ENCODE peak calls at places on chromosomes 5 and 9, in four cellular contexts. T is IMR-90, E is H1, S is H9. P is an unnamed sample.

GRCh38 chr5:100469780-100470179 is 65.4 kb upstream of the FAM174A start:
- DNase-seq in T (no peak), E (no peak), S (no peak), P (no peak)

GRCh38 chr5:1737790-1738405 is 61.7 kb downstream of the MRPL36 start:
- DNase-seq in T (peak; percentile 13), E (peak; percentile 61), S (peak; percentile 39), P (peak; percentile 36)

GRCh38 chr9:138115506-138115905 is 237.9 kb downstream of the CACNA1B start:
- DNase-seq in T (no peak), E (no peak), S (peak; percentile 12), P (no peak)

GRCh38 chr5:96614110-96614691 is 48.0 kb upstream of the CAST start:
- DNase-seq in T (peak; percentile 96), E (peak; percentile 54), S (peak; percentile 52), P (peak; percentile 77)

GRCh38 chr5:166493627-166494026 is 1797.8 kb upstream of the WWC1 start:
- DNase-seq in T (no peak), E (no peak), S (no peak), P (peak; percentile 52)

GRCh38 chr5:150264667-150265603 is 24.6 kb downstream of the CAMK2A start:
- DNase-seq in T (no peak), E (no peak), S (no peak), P (no peak)

GRCh38 chr9:79233542-79233941 is 338.2 kb upstream of the TLE4 start:
- DNase-seq in T (peak; percentile 27), E (no peak), S (peak; percentile 77), P (peak; percentile 82)

GRCh38 chr9:134605351-134605968 is 36.1 kb upstream of the COL5A1 start:
- DNase-seq in T (no peak), E (no peak), S (no peak), P (no peak)

GRCh38 chr5:32852535-32852934 is 141.4 kb downstream of the NPR3 start:
- DNase-seq in T (peak; percentile 89), E (peak; percentile 52), S (peak; percentile 76), P (peak; percentile 93)

GRCh38 chr5:16744164-16744880 is 127.5 kb upstream of the RETREG1 start:
- DNase-seq in T (no peak), E (no peak), S (no peak), P (no peak)

GRCh38 chr9:14752271-14752670 is 29.7 kb upstream of the CER1 start:
- DNase-seq in T (no peak), E (no peak), S (no peak), P (peak; percentile 91)

GRCh38 chr9:133474853-133475252 is 4.0 kb downstream of the SLC2A6 start:
- DNase-seq in T (no peak), E (no peak), S (no peak), P (no peak)

GRCh38 chr5:147763791-147764525 is 18.6 kb downstream of the JAKMIP2 start:
- DNase-seq in T (peak; percentile 7), E (no peak), S (no peak), P (peak; percentile 24)

GRCh38 chr5:123807177-123807900 is 295.4 kb downstream of the CSNK1G3 start:
- DNase-seq in T (no peak), E (no peak), S (no peak), P (peak; percentile 66)

GRCh38 chr5:147753783-147754182 is 28.7 kb downstream of the JAKMIP2 start:
- DNase-seq in T (no peak), E (no peak), S (no peak), P (no peak)

GRCh38 chr9:13587581-13587980 is 308.1 kb upstream of the MPDZ start:
- DNase-seq in T (no peak), E (no peak), S (peak; percentile 38), P (no peak)

GRCh38 chr5:136192015-136192525 is 892 bp downstream of the SMIM32 start:
- DNase-seq in T (no peak), E (peak; percentile 71), S (peak; percentile 57), P (peak; percentile 35)

GRCh38 chr5:52041843-52042242 is 658.6 kb downstream of the ISL1 start:
- DNase-seq in T (no peak), E (no peak), S (no peak), P (no peak)

GRCh38 chr5:139343476-139343875 is 1.8 kb downstream of the PAIP2 start:
- DNase-seq in T (no peak), E (no peak), S (no peak), P (no peak)

GRCh38 chr5:36734422-36734821 is 128.0 kb downstream of the SLC1A3 start:
- DNase-seq in T (peak; percentile 36), E (no peak), S (no peak), P (peak; percentile 41)

GRCh38 chr5:124996023-124996763 is 249.8 kb upstream of the ZNF608 start:
- DNase-seq in T (peak; percentile 47), E (no peak), S (no peak), P (peak; percentile 55)

GRCh38 chr5:3595102-3595961 is at the start of gene IRX1:
- DNase-seq in T (no peak), E (peak; percentile 82), S (peak; percentile 83), P (peak; percentile 62)

GRCh38 chr9:36867672-36868471 is 166.2 kb downstream of the PAX5 start:
- DNase-seq in T (no peak), E (no peak), S (no peak), P (no peak)

GRCh38 chr5:41156739-41157138 is 56.6 kb downstream of the C6 start:
- DNase-seq in T (peak; percentile 90), E (no peak), S (no peak), P (no peak)

GRCh38 chr9:98045234-98046160 is 11.0 kb upstream of the NANS start:
- DNase-seq in T (no peak), E (no peak), S (no peak), P (no peak)

GRCh38 chr5:15023846-15024245 is 152.3 kb upstream of the ANKH start:
- DNase-seq in T (no peak), E (no peak), S (no peak), P (no peak)

GRCh38 chr9:4262735-4263141 is 37.1 kb downstream of the GLIS3 start:
- DNase-seq in T (peak; percentile 87), E (no peak), S (no peak), P (peak; percentile 96)

GRCh38 chr9:14207352-14207995 is 106.5 kb downstream of the NFIB start:
- DNase-seq in T (no peak), E (no peak), S (no peak), P (no peak)

GRCh38 chr5:181043285-181044092 is 3.4 kb downstream of the BTNL9 start:
- DNase-seq in T (no peak), E (no peak), S (no peak), P (peak; percentile 34)

GRCh38 chr5:22572941-22573340 is 280.2 kb downstream of the CDH12 start:
- DNase-seq in T (no peak), E (no peak), S (no peak), P (no peak)

GRCh38 chr5:12292610-12293204 is 388.5 kb upstream of the CTNND2 start:
- DNase-seq in T (no peak), E (no peak), S (no peak), P (peak; percentile 67)

GRCh38 chr5:15492545-15492944 is 7.4 kb upstream of the FBXL7 start:
- DNase-seq in T (no peak), E (no peak), S (no peak), P (peak; percentile 19)

GRCh38 chr9:114155263-114155966 is at the start of gene COL27A1:
- DNase-seq in T (peak; percentile 70), E (peak; percentile 98), S (peak; percentile 90), P (peak; percentile 90)

GRCh38 chr5:138515571-138516275 is 27.3 kb downstream of the ETF1 start:
- DNase-seq in T (no peak), E (no peak), S (no peak), P (no peak)

GRCh38 chr5:77630246-77631165 is 8.0 kb downstream of the OTP start:
- DNase-seq in T (no peak), E (peak; percentile 63), S (peak; percentile 83), P (peak; percentile 78)

GRCh38 chr5:43802119-43802518 is 199.1 kb downstream of the NNT start:
- DNase-seq in T (peak; percentile 20), E (no peak), S (no peak), P (no peak)

GRCh38 chr5:156498226-156498965 is 171.4 kb downstream of the SGCD start:
- DNase-seq in T (peak; percentile 72), E (no peak), S (no peak), P (no peak)

GRCh38 chr9:104987743-104988142 is 59.8 kb upstream of the ABCA1 start:
- DNase-seq in T (no peak), E (no peak), S (no peak), P (no peak)

GRCh38 chr5:168793844-168794837 is 215.0 kb upstream of the PANK3 start:
- DNase-seq in T (peak; percentile 23), E (no peak), S (no peak), P (peak; percentile 27)

GRCh38 chr5:68441309-68441708 is 225.8 kb downstream of the PIK3R1 start:
- DNase-seq in T (no peak), E (no peak), S (no peak), P (no peak)

GRCh38 chr5:68436686-68437520 is 221.3 kb downstream of the PIK3R1 start:
- DNase-seq in T (peak; percentile 45), E (no peak), S (no peak), P (peak; percentile 83)

GRCh38 chr5:68440666-68441065 is 225.1 kb downstream of the PIK3R1 start:
- DNase-seq in T (no peak), E (no peak), S (no peak), P (no peak)

GRCh38 chr5:68443091-68443490 is 227.5 kb downstream of the PIK3R1 start:
- DNase-seq in T (no peak), E (no peak), S (no peak), P (no peak)

GRCh38 chr5:68440255-68440654 is 224.7 kb downstream of the PIK3R1 start:
- DNase-seq in T (no peak), E (no peak), S (no peak), P (no peak)
- H3K56ac ChIP-seq in T (no peak overlapping the region), E (no peak overlapping the region), S (no peak overlapping the region), P (no peak overlapping the region)

GRCh38 chr9:129889936-129890717 is 54.9 kb downstream of the USP20 start:
- DNase-seq in T (no peak), E (peak; percentile 64), S (peak; percentile 87), P (peak; percentile 71)
- H3K56ac ChIP-seq in T (no peak overlapping the region), E (peak overlapping the region; percentile 52), S (no peak overlapping the region), P (peak overlapping the region; percentile 82)

GRCh38 chr5:127312131-127312530 is 21.5 kb downstream of the MEGF10 start:
- DNase-seq in T (no peak), E (no peak), S (no peak), P (no peak)

GRCh38 chr5:127316013-127316412 is 25.4 kb downstream of the MEGF10 start:
- DNase-seq in T (no peak), E (no peak), S (no peak), P (no peak)

GRCh38 chr5:127311349-127311748 is 20.8 kb downstream of the MEGF10 start:
- DNase-seq in T (no peak), E (no peak), S (no peak), P (no peak)

GRCh38 chr5:127313379-127313778 is 22.8 kb downstream of the MEGF10 start:
- DNase-seq in T (no peak), E (no peak), S (no peak), P (no peak)

GRCh38 chr5:127313847-127314473 is 23.4 kb downstream of the MEGF10 start:
- DNase-seq in T (peak; percentile 52), E (peak; percentile 89), S (peak; percentile 68), P (peak; percentile 60)
- H3K56ac ChIP-seq in T (no peak overlapping the region), E (no peak overlapping the region), S (no peak overlapping the region), P (no peak overlapping the region)

GRCh38 chr9:92294297-92294676 is 790 bp upstream of the IARS1 start:
- DNase-seq in T (peak; percentile 16), E (no peak), S (peak; percentile 30), P (peak; percentile 48)
- H3K56ac ChIP-seq in T (peak overlapping the region; percentile 78), E (no peak overlapping the region), S (no peak overlapping the region), P (peak overlapping the region; percentile 92)

P was measured in mesendoderm.